ENCODE peak calls at places on chromosome 5, in four cellular contexts. S, R, L and C are unnamed samples.

GRCh38 chr5:23314827-23315226 is 192.6 kb upstream of the PRDM9 start:
- DNase-seq in R (peak), L (no peak), S (no peak), C (no peak)

GRCh38 chr5:514673-515072 is 9.6 kb downstream of the SLC9A3 start:
- DNase-seq in R (no peak), S (no peak), L (no peak), C (no peak)

GRCh38 chr5:95369796-95370195 is 21.4 kb upstream of the FAM81B start:
- DNase-seq in R (no peak), L (no peak), S (no peak), C (no peak)

GRCh38 chr5:88765798-88766197 is 117.2 kb downstream of the MEF2C start:
- DNase-seq in S (no peak), L (no peak), R (no peak), C (no peak)

GRCh38 chr5:40233268-40233667 is 446.4 kb upstream of the PTGER4 start:
- DNase-seq in S (no peak), L (no peak), R (no peak), C (no peak)

GRCh38 chr5:148910686-148911361 is 84.4 kb downstream of the ADRB2 start:
- DNase-seq in L (no peak), R (peak), S (no peak), C (no peak)

GRCh38 chr5:13591621-13592020 is 352.9 kb downstream of the DNAH5 start:
- DNase-seq in R (peak), L (no peak), S (no peak), C (no peak)

GRCh38 chr5:90916947-90917800 is 358.6 kb downstream of the ADGRV1 start:
- DNase-seq in L (no peak), S (no peak), R (no peak), C (no peak)

GRCh38 chr5:150263801-150264621 is 25.6 kb downstream of the CAMK2A start:
- DNase-seq in L (no peak), R (peak), S (no peak), C (no peak)

GRCh38 chr5:158326241-158326640 is 467.3 kb upstream of the CLINT1 start:
- DNase-seq in L (no peak), R (no peak), S (no peak), C (no peak)

GRCh38 chr5:72503888-72504491 is 3.2 kb downstream of the ZNF366 start:
- DNase-seq in L (no peak), R (no peak), S (no peak), C (no peak)

GRCh38 chr5:64505769-64506566 is at the start of gene RGS7BP:
- DNase-seq in L (no peak), R (peak), S (no peak), C (no peak)

GRCh38 chr5:6125781-6126180 is 252.6 kb downstream of the MED10 start:
- DNase-seq in L (no peak), R (no peak), S (no peak), C (no peak)

GRCh38 chr5:143297756-143298155 is 105.7 kb downstream of the NR3C1 start:
- DNase-seq in R (no peak), S (no peak), L (no peak), C (no peak)

GRCh38 chr5:117504245-117504644 is 929.6 kb upstream of the SEMA6A start:
- DNase-seq in L (no peak), S (no peak), R (no peak), C (no peak)